ENCODE peak calls at places on chromosomes 3 and 15, in seven cellular contexts. One of them, this sample, is unnamed.

GRCh38 chr3:20488101-20488500 is 302.1 kb upstream of the SGO1 start:
- DNase-seq in hepatocyte: no peak
- DNase-seq in NB4: no peak
- DNase-seq in fibroblast of lung: peak; percentile 43
- DNase-seq in AG10803: no peak
- DNase-seq in cardiac fibroblast: no peak
- DNase-seq in A673: no peak
- DNase-seq in this sample: no peak

GRCh38 chr3:64815195-64815627 is 127.4 kb upstream of the ADAMTS9 start:
- DNase-seq in cardiac fibroblast: peak; percentile 79
- DNase-seq in AG10803: peak; percentile 62
- DNase-seq in NB4: no peak
- DNase-seq in fibroblast of lung: peak; percentile 46
- DNase-seq in hepatocyte: no peak
- DNase-seq in A673: peak; percentile 65
- DNase-seq in this sample: peak; percentile 47

GRCh38 chr3:167067844-167068161 is 312.3 kb downstream of the ZBBX start:
- DNase-seq in A673: no peak
- DNase-seq in AG10803: no peak
- DNase-seq in cardiac fibroblast: no peak
- DNase-seq in fibroblast of lung: no peak
- DNase-seq in NB4: no peak
- DNase-seq in hepatocyte: no peak
- DNase-seq in this sample: no peak

GRCh38 chr3:194043516-194043915 is 92.4 kb upstream of the HES1 start:
- DNase-seq in NB4: no peak
- DNase-seq in AG10803: peak; percentile 55
- DNase-seq in fibroblast of lung: peak; percentile 91
- DNase-seq in hepatocyte: peak; percentile 44
- DNase-seq in cardiac fibroblast: peak; percentile 38
- DNase-seq in A673: no peak
- DNase-seq in this sample: peak; percentile 49

GRCh38 chr15:99997112-99997651 is 263.9 kb upstream of the LYSMD4 start:
- DNase-seq in hepatocyte: no peak
- DNase-seq in AG10803: no peak
- DNase-seq in NB4: no peak
- DNase-seq in A673: no peak
- DNase-seq in fibroblast of lung: no peak
- DNase-seq in cardiac fibroblast: no peak
- DNase-seq in this sample: no peak

GRCh38 chr15:51782357-51782896 is 31.0 kb downstream of the TMOD2 start:
- DNase-seq in hepatocyte: peak; percentile 15
- DNase-seq in cardiac fibroblast: peak; percentile 24
- DNase-seq in A673: peak; percentile 46
- DNase-seq in AG10803: no peak
- DNase-seq in fibroblast of lung: no peak
- DNase-seq in NB4: peak; percentile 55
- DNase-seq in this sample: peak; percentile 29

GRCh38 chr15:78811124-78811824 is at the start of gene ADAMTS7:
- DNase-seq in A673: peak; percentile 31
- DNase-seq in cardiac fibroblast: peak; percentile 88
- DNase-seq in NB4: peak; percentile 84
- DNase-seq in AG10803: peak; percentile 66
- DNase-seq in hepatocyte: peak; percentile 88
- DNase-seq in fibroblast of lung: peak; percentile 70
- DNase-seq in this sample: peak; percentile 73

GRCh38 chr15:53586815-53587214 is 172.6 kb downstream of the WDR72 start:
- DNase-seq in NB4: peak; percentile 56
- DNase-seq in cardiac fibroblast: no peak
- DNase-seq in fibroblast of lung: no peak
- DNase-seq in A673: peak; percentile 65
- DNase-seq in hepatocyte: peak; percentile 70
- DNase-seq in AG10803: no peak
- DNase-seq in this sample: no peak

GRCh38 chr3:141110322-141110721 is 59.2 kb downstream of the SPSB4 start:
- DNase-seq in NB4: no peak
- DNase-seq in AG10803: no peak
- DNase-seq in fibroblast of lung: no peak
- DNase-seq in cardiac fibroblast: no peak
- DNase-seq in A673: no peak
- DNase-seq in hepatocyte: no peak
- DNase-seq in this sample: no peak

GRCh38 chr3:175398676-175399075 is 539.5 kb downstream of the NAALADL2 start:
- DNase-seq in NB4: no peak
- DNase-seq in hepatocyte: no peak
- DNase-seq in fibroblast of lung: no peak
- DNase-seq in cardiac fibroblast: peak; percentile 9
- DNase-seq in AG10803: peak; percentile 13
- DNase-seq in A673: no peak
- DNase-seq in this sample: peak; percentile 57

GRCh38 chr3:72633534-72633933 is 214.7 kb downstream of the SHQ1 start:
- DNase-seq in NB4: no peak
- DNase-seq in A673: no peak
- DNase-seq in AG10803: no peak
- DNase-seq in hepatocyte: no peak
- DNase-seq in fibroblast of lung: no peak
- DNase-seq in cardiac fibroblast: no peak
- DNase-seq in this sample: no peak

DNA sequence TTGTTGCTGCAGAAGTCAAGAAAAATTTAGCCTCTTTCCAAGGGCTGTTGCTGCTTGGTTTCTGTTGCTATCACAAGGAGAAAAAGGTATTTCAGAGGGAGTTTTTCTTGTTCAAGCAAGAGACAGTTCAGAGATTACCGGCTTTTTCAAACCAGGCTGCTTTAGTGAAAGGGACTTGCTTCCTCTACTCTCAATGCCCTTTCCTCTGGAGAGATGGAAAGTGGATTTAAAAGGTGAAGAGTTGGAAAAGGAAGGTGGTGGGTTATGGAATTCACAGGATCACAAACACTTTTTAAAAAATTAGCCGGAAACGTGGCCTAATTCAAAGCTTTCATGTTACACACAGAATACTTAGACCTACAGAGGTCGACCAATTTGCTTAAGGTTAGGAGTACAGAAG is 1.1 kb downstream of the PARP6 start:
- DNase-seq in fibroblast of lung: no peak
- DNase-seq in AG10803: peak; percentile 5
- DNase-seq in NB4: no peak
- DNase-seq in hepatocyte: no peak
- DNase-seq in A673: no peak
- DNase-seq in cardiac fibroblast: no peak
- DNase-seq in this sample: no peak
- H3K4me3 ChIP-seq in fibroblast of lung: peak overlapping the region; percentile 88
- H3K4me3 ChIP-seq in AG10803: peak overlapping the region; percentile 82
- H3K4me3 ChIP-seq in NB4: peak overlapping the region; percentile 73
- H3K4me3 ChIP-seq in hepatocyte: peak overlapping the region; percentile 89
- H3K4me3 ChIP-seq in A673: peak overlapping the region; percentile 93
- H3K4me3 ChIP-seq in cardiac fibroblast: no peak overlapping the region
- H3K4me3 ChIP-seq in this sample: peak overlapping the region; percentile 80

GRCh38 chr15:31295660-31296059 is 31.0 kb upstream of the KLF13 start:
- DNase-seq in fibroblast of lung: no peak
- DNase-seq in A673: no peak
- DNase-seq in NB4: no peak
- DNase-seq in hepatocyte: no peak
- DNase-seq in AG10803: no peak
- DNase-seq in cardiac fibroblast: no peak
- DNase-seq in this sample: no peak

GRCh38 chr15:31298707-31299172 is 27.9 kb upstream of the KLF13 start:
- DNase-seq in cardiac fibroblast: no peak
- DNase-seq in NB4: no peak
- DNase-seq in hepatocyte: no peak
- DNase-seq in A673: no peak
- DNase-seq in fibroblast of lung: no peak
- DNase-seq in AG10803: no peak
- DNase-seq in this sample: no peak

GRCh38 chr15:31297880-31298456 is 28.7 kb upstream of the KLF13 start:
- DNase-seq in fibroblast of lung: no peak
- DNase-seq in cardiac fibroblast: no peak
- DNase-seq in AG10803: no peak
- DNase-seq in hepatocyte: peak; percentile 59
- DNase-seq in NB4: no peak
- DNase-seq in A673: no peak
- DNase-seq in this sample: no peak

GRCh38 chr15:31297221-31297879 is 29.3 kb upstream of the KLF13 start:
- DNase-seq in fibroblast of lung: no peak
- DNase-seq in A673: no peak
- DNase-seq in cardiac fibroblast: no peak
- DNase-seq in NB4: no peak
- DNase-seq in AG10803: no peak
- DNase-seq in hepatocyte: no peak
- DNase-seq in this sample: no peak

GRCh38 chr15:31296304-31297220 is 30.1 kb upstream of the KLF13 start:
- DNase-seq in AG10803: no peak
- DNase-seq in fibroblast of lung: no peak
- DNase-seq in cardiac fibroblast: peak; percentile 24
- DNase-seq in NB4: no peak
- DNase-seq in A673: no peak
- DNase-seq in hepatocyte: peak; percentile 74
- DNase-seq in this sample: no peak
- H3K4me3 ChIP-seq in AG10803: no peak overlapping the region
- H3K4me3 ChIP-seq in fibroblast of lung: no peak overlapping the region
- H3K4me3 ChIP-seq in cardiac fibroblast: no peak overlapping the region
- H3K4me3 ChIP-seq in NB4: no peak overlapping the region
- H3K4me3 ChIP-seq in A673: no peak overlapping the region
- H3K4me3 ChIP-seq in hepatocyte: no peak overlapping the region
- H3K4me3 ChIP-seq in this sample: no peak overlapping the region

DNA sequence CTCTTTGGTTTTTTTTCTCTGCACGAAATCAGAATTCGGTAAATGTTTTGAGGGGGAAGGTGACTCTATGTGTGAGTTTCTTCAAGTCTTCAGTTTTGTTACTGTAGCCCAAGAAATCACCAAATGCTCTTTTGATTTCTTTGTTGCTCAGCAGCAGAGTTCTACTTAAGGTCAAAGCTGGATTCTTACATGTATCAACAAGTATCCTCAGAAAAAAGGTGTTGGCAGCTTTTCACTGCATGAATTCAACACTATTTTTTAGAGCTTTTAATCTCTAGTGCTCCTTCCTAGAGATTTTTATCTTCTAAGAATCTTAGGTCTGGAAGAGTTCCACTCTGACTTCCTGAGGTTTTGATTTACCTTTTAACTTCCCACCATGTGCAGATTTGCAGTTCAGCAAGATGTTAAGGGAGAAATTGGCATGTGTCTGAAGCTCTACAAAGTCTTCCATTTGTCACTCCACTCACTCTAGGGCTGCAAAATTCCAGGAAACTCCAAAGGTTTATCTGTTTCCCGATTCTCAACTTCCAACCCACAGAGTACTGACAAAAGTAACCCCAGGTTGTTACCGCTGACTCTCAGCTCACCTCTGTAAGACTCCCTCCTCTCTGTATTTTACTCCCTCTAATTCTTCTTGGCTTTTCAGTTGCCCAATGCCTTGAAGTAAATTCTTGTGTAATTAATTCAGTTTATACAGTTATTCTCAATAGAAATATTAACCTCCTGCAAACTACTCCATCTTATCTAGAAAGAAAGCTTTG is 13.3 kb upstream of the CD200 start:
- DNase-seq in cardiac fibroblast: no peak
- DNase-seq in NB4: no peak
- DNase-seq in AG10803: no peak
- DNase-seq in fibroblast of lung: peak; percentile 20
- DNase-seq in A673: no peak
- DNase-seq in hepatocyte: no peak
- DNase-seq in this sample: no peak
- H3K4me3 ChIP-seq in cardiac fibroblast: no peak overlapping the region
- H3K4me3 ChIP-seq in NB4: no peak overlapping the region
- H3K4me3 ChIP-seq in AG10803: no peak overlapping the region
- H3K4me3 ChIP-seq in fibroblast of lung: no peak overlapping the region
- H3K4me3 ChIP-seq in A673: no peak overlapping the region
- H3K4me3 ChIP-seq in hepatocyte: no peak overlapping the region
- H3K4me3 ChIP-seq in this sample: no peak overlapping the region

GRCh38 chr3:195897081-195897852 is 11.1 kb downstream of the TNK2 start:
- DNase-seq in AG10803: peak; percentile 59
- DNase-seq in A673: no peak
- DNase-seq in cardiac fibroblast: peak; percentile 67
- DNase-seq in fibroblast of lung: peak; percentile 72
- DNase-seq in NB4: no peak
- DNase-seq in hepatocyte: peak; percentile 51
- DNase-seq in this sample: peak; percentile 49
- H3K4me3 ChIP-seq in AG10803: peak overlapping the region; percentile 54
- H3K4me3 ChIP-seq in A673: no peak overlapping the region
- H3K4me3 ChIP-seq in cardiac fibroblast: peak overlapping the region; percentile 4
- H3K4me3 ChIP-seq in fibroblast of lung: peak overlapping the region; percentile 80
- H3K4me3 ChIP-seq in NB4: no peak overlapping the region
- H3K4me3 ChIP-seq in hepatocyte: no peak overlapping the region
- H3K4me3 ChIP-seq in this sample: no peak overlapping the region

GRCh38 chr15:85296615-85297402 is 83.6 kb upstream of the AKAP13 start:
- DNase-seq in hepatocyte: peak; percentile 82
- DNase-seq in AG10803: peak; percentile 65
- DNase-seq in cardiac fibroblast: peak; percentile 84
- DNase-seq in NB4: peak; percentile 86
- DNase-seq in A673: peak; percentile 85
- DNase-seq in fibroblast of lung: peak; percentile 64
- DNase-seq in this sample: peak; percentile 86
- H3K4me3 ChIP-seq in hepatocyte: no peak overlapping the region
- H3K4me3 ChIP-seq in AG10803: peak overlapping the region; percentile 35
- H3K4me3 ChIP-seq in cardiac fibroblast: no peak overlapping the region
- H3K4me3 ChIP-seq in NB4: no peak overlapping the region
- H3K4me3 ChIP-seq in A673: peak overlapping the region; percentile 24
- H3K4me3 ChIP-seq in fibroblast of lung: peak overlapping the region; percentile 41
- H3K4me3 ChIP-seq in this sample: peak overlapping the region; percentile 28

DNA sequence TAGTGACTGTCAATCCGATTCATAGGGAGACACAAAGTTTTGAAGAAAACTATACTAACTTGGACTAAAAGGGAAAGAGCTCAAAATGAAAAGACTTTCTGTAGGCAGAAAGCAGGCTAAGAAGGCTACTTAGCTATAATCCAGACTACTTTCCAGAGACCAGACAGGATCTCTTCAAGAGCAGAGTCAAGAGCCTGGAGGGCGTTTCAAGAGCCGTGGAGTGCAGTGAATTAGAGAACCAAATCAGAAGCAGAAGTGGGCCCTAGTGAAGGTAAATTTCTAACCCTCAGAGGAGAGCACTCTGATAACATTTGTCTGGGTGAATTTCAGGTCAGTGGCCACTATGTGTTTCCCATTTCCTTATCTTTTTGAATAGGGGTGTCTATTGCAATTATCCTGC is 76.4 kb downstream of the CGGBP1 start:
- DNase-seq in fibroblast of lung: no peak
- DNase-seq in hepatocyte: no peak
- DNase-seq in AG10803: no peak
- DNase-seq in A673: no peak
- DNase-seq in NB4: no peak
- DNase-seq in cardiac fibroblast: no peak
- DNase-seq in this sample: no peak
- H3K4me3 ChIP-seq in fibroblast of lung: no peak overlapping the region
- H3K4me3 ChIP-seq in hepatocyte: no peak overlapping the region
- H3K4me3 ChIP-seq in AG10803: no peak overlapping the region
- H3K4me3 ChIP-seq in A673: no peak overlapping the region
- H3K4me3 ChIP-seq in NB4: no peak overlapping the region
- H3K4me3 ChIP-seq in cardiac fibroblast: no peak overlapping the region
- H3K4me3 ChIP-seq in this sample: no peak overlapping the region

GRCh38 chr3:33218446-33219174 is at the start of gene SUSD5:
- DNase-seq in cardiac fibroblast: peak; percentile 64
- DNase-seq in AG10803: peak; percentile 29
- DNase-seq in NB4: no peak
- DNase-seq in A673: peak; percentile 55
- DNase-seq in hepatocyte: peak; percentile 38
- DNase-seq in fibroblast of lung: peak; percentile 72
- DNase-seq in this sample: peak; percentile 16
- H3K4me3 ChIP-seq in cardiac fibroblast: peak within 1 kb of the TSS; percentile 61
- H3K4me3 ChIP-seq in AG10803: peak within 1 kb of the TSS; percentile 45
- H3K4me3 ChIP-seq in NB4: no peak within 1 kb of the TSS
- H3K4me3 ChIP-seq in A673: peak within 1 kb of the TSS; percentile 45
- H3K4me3 ChIP-seq in hepatocyte: peak within 1 kb of the TSS; percentile 42
- H3K4me3 ChIP-seq in fibroblast of lung: peak within 1 kb of the TSS; percentile 57
- H3K4me3 ChIP-seq in this sample: peak within 1 kb of the TSS; percentile 42

GRCh38 chr3:107810195-107811071 is 280.4 kb downstream of the CD47 start:
- DNase-seq in NB4: peak; percentile 24
- DNase-seq in A673: no peak
- DNase-seq in AG10803: no peak
- DNase-seq in cardiac fibroblast: no peak
- DNase-seq in fibroblast of lung: peak; percentile 28
- DNase-seq in hepatocyte: peak; percentile 28
- DNase-seq in this sample: no peak
- H3K4me3 ChIP-seq in NB4: no peak overlapping the region
- H3K4me3 ChIP-seq in A673: no peak overlapping the region
- H3K4me3 ChIP-seq in AG10803: no peak overlapping the region
- H3K4me3 ChIP-seq in cardiac fibroblast: no peak overlapping the region
- H3K4me3 ChIP-seq in fibroblast of lung: no peak overlapping the region
- H3K4me3 ChIP-seq in hepatocyte: no peak overlapping the region
- H3K4me3 ChIP-seq in this sample: no peak overlapping the region